ENCODE peak calls at places on chromosomes 11 and 22, in eight cellular contexts. V is neuronal stem cell; B is effector memory CD4-positive, alpha-beta T cell; S is GM23338; U is suprapubic skin; Y is breast epithelium; R is left ventricle myocardium inferior; C is PC-3. H is an unnamed sample. For H3K4me1, the result is how much of the 10 kb centered on the place peaks cover.

GRCh38 chr11:63998558-63999348 is 12.5 kb downstream of the OTUB1 start:
- DNase-seq in V (peak), B (no peak), S (peak), U (no peak), Y (no peak), R (peak), C (peak), H (no peak)

GRCh38 chr11:68314203-68314885 is 2.0 kb downstream of the LRP5 start:
- DNase-seq in V (no peak), B (no peak), S (peak), U (no peak), Y (no peak), R (no peak), C (no peak), H (no peak)

GRCh38 chr11:30113326-30113873 is 96.6 kb upstream of the KCNA4 start:
- DNase-seq in V (no peak), B (no peak), S (no peak), U (no peak), Y (no peak), R (no peak), C (no peak), H (no peak)

GRCh38 chr22:22113701-22114100 is 130.9 kb upstream of the VPREB1 start:
- DNase-seq in V (no peak), B (no peak), S (no peak), U (no peak), Y (no peak), R (no peak), C (no peak), H (no peak)

GRCh38 chr22:17597217-17597616 is 31.3 kb downstream of the ATP6V1E1 start:
- DNase-seq in V (no peak), B (no peak), S (no peak), U (no peak), Y (no peak), R (no peak), C (no peak), H (no peak)

GRCh38 chr22:25032066-25032465 is 79.5 kb downstream of the KIAA1671 start:
- DNase-seq in V (no peak), B (no peak), S (no peak), U (no peak), Y (no peak), R (no peak), C (no peak), H (no peak)

GRCh38 chr11:78560066-78560597 is 14.5 kb downstream of the NARS2 start:
- DNase-seq in V (no peak), B (no peak), S (no peak), U (no peak), Y (no peak), R (no peak), C (no peak), H (no peak)

GRCh38 chr22:29030618-29031235 is 30.9 kb downstream of the C22orf31 start:
- DNase-seq in V (peak), B (no peak), S (peak), U (no peak), Y (peak), R (peak), C (peak), H (peak)

GRCh38 chr22:26172389-26172990 is 3.2 kb downstream of the SEZ6L start:
- DNase-seq in V (peak), B (peak), S (peak), U (no peak), Y (no peak), R (no peak), C (peak), H (no peak)

GRCh38 chr11:93330446-93330984 is at the start of gene DEUP1:
- DNase-seq in V (peak), B (no peak), S (peak), U (peak), Y (peak), R (peak), C (peak), H (no peak)

GRCh38 chr11:57772562-57772961 is 11.0 kb downstream of the CTNND1 start:
- DNase-seq in V (no peak), B (no peak), S (no peak), U (no peak), Y (no peak), R (no peak), C (peak), H (no peak)

GRCh38 chr11:10461276-10461790 is 6.3 kb downstream of the AMPD3 start:
- DNase-seq in V (no peak), B (no peak), S (no peak), U (no peak), Y (no peak), R (no peak), C (no peak), H (no peak)

GRCh38 chr22:19875061-19875530 is 20.4 kb upstream of the GNB1L start:
- DNase-seq in V (no peak), B (no peak), S (no peak), U (peak), Y (no peak), R (no peak), C (no peak), H (no peak)
- H3K4me1 ChIP-seq in V (under half), B (under half), S (under half), U (under half), Y (under half), R (under half), C (under half), H (under half)

DNA sequence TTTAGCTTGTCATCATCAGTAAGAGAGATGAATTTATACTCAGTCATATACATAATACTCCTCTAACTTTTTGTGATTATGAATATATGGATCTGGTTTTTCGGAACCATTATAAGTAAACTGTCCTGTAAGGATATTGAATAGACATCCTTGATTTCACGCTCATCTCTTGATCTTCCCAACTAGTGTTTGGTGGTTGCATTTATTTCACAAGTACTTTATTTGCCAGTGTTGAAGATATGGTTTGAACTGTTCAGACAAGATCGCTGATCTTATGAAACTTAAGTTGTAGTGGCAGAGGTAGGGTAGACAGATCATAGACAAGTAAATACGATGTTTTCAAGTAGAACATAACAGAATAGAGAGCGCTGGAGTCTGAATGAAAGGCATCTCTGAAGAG is 3.0 kb downstream of the FBXO7 start:
- DNase-seq in V (no peak), B (no peak), S (no peak), U (no peak), Y (no peak), R (no peak), C (no peak), H (no peak)
- H3K4me3 ChIP-seq in V (no peak), B (no peak), S (no peak), U (no peak), Y (no peak), R (no peak), C (no peak), H (no peak)

GRCh38 chr22:23938328-23939016 is 22.5 kb downstream of the GSTT2B start:
- DNase-seq in V (no peak), B (no peak), S (no peak), U (no peak), Y (no peak), R (no peak), C (no peak), H (no peak)

DNA sequence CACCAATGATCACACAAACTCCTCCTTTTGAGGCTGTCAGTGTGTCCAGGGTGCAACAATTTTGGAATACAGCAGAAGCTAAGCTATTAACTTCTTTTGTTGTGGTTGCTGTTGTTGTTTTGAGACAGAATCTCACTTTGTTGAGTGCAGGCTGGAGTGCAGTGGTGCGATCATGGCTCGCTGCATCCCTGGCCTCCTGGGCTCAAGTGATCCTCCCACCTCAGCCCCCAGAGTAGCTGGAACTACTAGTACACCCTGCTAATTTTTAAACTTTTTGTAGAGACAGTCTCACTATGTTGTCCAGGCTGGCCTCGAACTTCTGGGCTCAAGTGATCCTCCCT is 22.0 kb downstream of the GSTT2B start:
- DNase-seq in V (no peak), B (no peak), S (no peak), U (no peak), Y (no peak), R (no peak), C (no peak), H (no peak)
- H3K27ac ChIP-seq in V (no peak), B (no peak), S (no peak), U (no peak), Y (no peak), R (peak), C (no peak), H (no peak)

GRCh38 chr11:8722156-8722555 is 39.6 kb downstream of the RPL27A start:
- DNase-seq in V (no peak), B (no peak), S (no peak), U (no peak), Y (no peak), R (no peak), C (no peak), H (no peak)
- H3K4me1 ChIP-seq in V (under half), B (under half), S (under half), U (half or more), Y (half or more), R (half or more), C (half or more), H (under half)